ENCODE peak calls at places on chromosomes 12 and 14, in eight cellular contexts. O, Z, D, H, S, M, L and F are unnamed samples.

GRCh38 chr12:49451468-49452259 is 84.4 kb downstream of the SPATS2 start:
- DNase-seq in Z (no peak), O (no peak), S (no peak), H (no peak), D (no peak), M (no peak), L (no peak), F (no peak)

GRCh38 chr14:23034498-23035302 is at the start of gene PSMB5:
- DNase-seq in H (peak), S (peak), Z (peak), D (peak), L (no peak), M (peak), O (peak), F (peak)

GRCh38 chr12:53484686-53485567 is 14.3 kb downstream of the MAP3K12 start:
- DNase-seq in H (no peak), D (no peak), S (no peak), M (no peak), O (no peak), Z (no peak), L (no peak), F (no peak)

GRCh38 chr14:81406863-81407262 is 6.7 kb upstream of the STON2 start:
- DNase-seq in O (peak), D (no peak), S (no peak), M (peak), H (no peak), Z (no peak), L (peak), F (no peak)

GRCh38 chr14:57486767-57487379 is 6.8 kb downstream of the CCDC198 start:
- DNase-seq in H (no peak), M (peak), L (peak), Z (no peak), O (peak), D (no peak), S (no peak), F (peak)

GRCh38 chr12:48442191-48442828 is 30.0 kb upstream of the ANP32D start:
- DNase-seq in M (no peak), S (no peak), D (no peak), H (no peak), O (no peak), Z (no peak), L (no peak), F (no peak)

GRCh38 chr12:108374596-108375320 is 35.6 kb upstream of the CMKLR1 start:
- DNase-seq in M (no peak), H (no peak), Z (no peak), D (no peak), O (no peak), L (no peak), S (no peak), F (no peak)

GRCh38 chr12:95213928-95214327 is 3.3 kb downstream of the FGD6 start:
- DNase-seq in L (no peak), H (no peak), D (no peak), Z (no peak), M (no peak), S (no peak), O (no peak), F (no peak)

GRCh38 chr14:21078726-21079125 is 8.6 kb downstream of the ARHGEF40 start:
- DNase-seq in Z (no peak), O (no peak), H (no peak), S (no peak), L (no peak), D (no peak), M (no peak), F (no peak)

GRCh38 chr12:53219116-53219955 is 12.3 kb upstream of the ITGB7 start:
- DNase-seq in D (peak), M (no peak), Z (no peak), L (no peak), S (no peak), H (no peak), O (peak), F (no peak)